ENCODE peak calls at places on chromosome 7, in seven cellular contexts. One of them, this sample, is unnamed.

GRCh38 chr7:112497481-112497880 is 16.7 kb downstream of the LSMEM1 start:
- DNase-seq in AG08395: no peak
- DNase-seq in naive thymus-derived CD8-positive, alpha-beta T cell: no peak
- DNase-seq in T-helper 2 cell: no peak
- DNase-seq in OCI-LY7: no peak
- DNase-seq in astrocyte of the spinal cord: no peak
- DNase-seq in lower lobe of right lung: no peak
- DNase-seq in this sample: no peak

GRCh38 chr7:124652237-124652636 is 113.4 kb downstream of the GPR37 start:
- DNase-seq in naive thymus-derived CD8-positive, alpha-beta T cell: no peak
- DNase-seq in astrocyte of the spinal cord: peak
- DNase-seq in lower lobe of right lung: no peak
- DNase-seq in T-helper 2 cell: no peak
- DNase-seq in OCI-LY7: no peak
- DNase-seq in AG08395: peak
- DNase-seq in this sample: no peak

GRCh38 chr7:150897502-150898474 is 45.5 kb downstream of the AOC1 start:
- DNase-seq in lower lobe of right lung: no peak
- DNase-seq in OCI-LY7: peak
- DNase-seq in AG08395: no peak
- DNase-seq in naive thymus-derived CD8-positive, alpha-beta T cell: no peak
- DNase-seq in astrocyte of the spinal cord: no peak
- DNase-seq in T-helper 2 cell: no peak
- DNase-seq in this sample: peak

GRCh38 chr7:2243483-2243840 is 1.4 kb downstream of the NUDT1 start:
- DNase-seq in T-helper 2 cell: no peak
- DNase-seq in astrocyte of the spinal cord: no peak
- DNase-seq in lower lobe of right lung: no peak
- DNase-seq in AG08395: no peak
- DNase-seq in OCI-LY7: no peak
- DNase-seq in naive thymus-derived CD8-positive, alpha-beta T cell: no peak
- DNase-seq in this sample: no peak

GRCh38 chr7:2405601-2406345 is 2.4 kb downstream of the CHST12 start:
- DNase-seq in lower lobe of right lung: no peak
- DNase-seq in T-helper 2 cell: peak
- DNase-seq in OCI-LY7: peak
- DNase-seq in AG08395: no peak
- DNase-seq in naive thymus-derived CD8-positive, alpha-beta T cell: peak
- DNase-seq in astrocyte of the spinal cord: no peak
- DNase-seq in this sample: peak

GRCh38 chr7:133539016-133539415 is 286.1 kb downstream of the EXOC4 start:
- DNase-seq in lower lobe of right lung: no peak
- DNase-seq in AG08395: peak
- DNase-seq in T-helper 2 cell: no peak
- DNase-seq in astrocyte of the spinal cord: no peak
- DNase-seq in naive thymus-derived CD8-positive, alpha-beta T cell: no peak
- DNase-seq in OCI-LY7: no peak
- DNase-seq in this sample: no peak

GRCh38 chr7:105945848-105946247 is 17.2 kb upstream of the CDHR3 start:
- DNase-seq in naive thymus-derived CD8-positive, alpha-beta T cell: no peak
- DNase-seq in lower lobe of right lung: no peak
- DNase-seq in T-helper 2 cell: no peak
- DNase-seq in astrocyte of the spinal cord: no peak
- DNase-seq in OCI-LY7: no peak
- DNase-seq in AG08395: no peak
- DNase-seq in this sample: no peak

GRCh38 chr7:81158189-81158588 is 239.3 kb upstream of the SEMA3C start:
- DNase-seq in astrocyte of the spinal cord: peak
- DNase-seq in OCI-LY7: no peak
- DNase-seq in AG08395: no peak
- DNase-seq in naive thymus-derived CD8-positive, alpha-beta T cell: no peak
- DNase-seq in lower lobe of right lung: no peak
- DNase-seq in T-helper 2 cell: no peak
- DNase-seq in this sample: no peak

GRCh38 chr7:35975851-35976454 is 175.1 kb downstream of the SEPTIN7 start:
- DNase-seq in astrocyte of the spinal cord: peak
- DNase-seq in lower lobe of right lung: no peak
- DNase-seq in OCI-LY7: peak
- DNase-seq in T-helper 2 cell: no peak
- DNase-seq in naive thymus-derived CD8-positive, alpha-beta T cell: peak
- DNase-seq in AG08395: peak
- DNase-seq in this sample: peak

GRCh38 chr7:108291791-108292440 is 161.8 kb upstream of the LAMB4 start:
- DNase-seq in naive thymus-derived CD8-positive, alpha-beta T cell: no peak
- DNase-seq in OCI-LY7: no peak
- DNase-seq in lower lobe of right lung: no peak
- DNase-seq in astrocyte of the spinal cord: no peak
- DNase-seq in T-helper 2 cell: no peak
- DNase-seq in AG08395: no peak
- DNase-seq in this sample: no peak

GRCh38 chr7:44540592-44541027 is 520 bp downstream of the NPC1L1 start:
- DNase-seq in T-helper 2 cell: no peak
- DNase-seq in lower lobe of right lung: no peak
- DNase-seq in OCI-LY7: no peak
- DNase-seq in astrocyte of the spinal cord: no peak
- DNase-seq in AG08395: no peak
- DNase-seq in naive thymus-derived CD8-positive, alpha-beta T cell: no peak
- DNase-seq in this sample: no peak

GRCh38 chr7:2112261-2113203 is 120.2 kb downstream of the MAD1L1 start:
- DNase-seq in T-helper 2 cell: no peak
- DNase-seq in lower lobe of right lung: no peak
- DNase-seq in OCI-LY7: no peak
- DNase-seq in AG08395: no peak
- DNase-seq in naive thymus-derived CD8-positive, alpha-beta T cell: no peak
- DNase-seq in astrocyte of the spinal cord: no peak
- DNase-seq in this sample: no peak

GRCh38 chr7:103446046-103446520 is at the start of gene SLC26A5:
- DNase-seq in naive thymus-derived CD8-positive, alpha-beta T cell: no peak
- DNase-seq in lower lobe of right lung: peak
- DNase-seq in T-helper 2 cell: no peak
- DNase-seq in OCI-LY7: no peak
- DNase-seq in AG08395: no peak
- DNase-seq in astrocyte of the spinal cord: no peak
- DNase-seq in this sample: peak

GRCh38 chr7:96495751-96496216 is 173.9 kb upstream of the SLC25A13 start:
- DNase-seq in astrocyte of the spinal cord: no peak
- DNase-seq in OCI-LY7: no peak
- DNase-seq in T-helper 2 cell: no peak
- DNase-seq in naive thymus-derived CD8-positive, alpha-beta T cell: no peak
- DNase-seq in lower lobe of right lung: no peak
- DNase-seq in AG08395: no peak
- DNase-seq in this sample: no peak

GRCh38 chr7:194257-194995 is 2.1 kb downstream of the FAM20C start:
- DNase-seq in AG08395: peak
- DNase-seq in OCI-LY7: no peak
- DNase-seq in naive thymus-derived CD8-positive, alpha-beta T cell: no peak
- DNase-seq in astrocyte of the spinal cord: peak
- DNase-seq in T-helper 2 cell: no peak
- DNase-seq in lower lobe of right lung: no peak
- DNase-seq in this sample: no peak

GRCh38 chr7:18558910-18559309 is 63.4 kb downstream of the HDAC9 start:
- DNase-seq in lower lobe of right lung: no peak
- DNase-seq in naive thymus-derived CD8-positive, alpha-beta T cell: no peak
- DNase-seq in AG08395: no peak
- DNase-seq in astrocyte of the spinal cord: no peak
- DNase-seq in T-helper 2 cell: no peak
- DNase-seq in OCI-LY7: no peak
- DNase-seq in this sample: no peak

GRCh38 chr7:131538791-131539179 is 17.6 kb downstream of the PODXL start:
- DNase-seq in naive thymus-derived CD8-positive, alpha-beta T cell: no peak
- DNase-seq in OCI-LY7: no peak
- DNase-seq in T-helper 2 cell: no peak
- DNase-seq in AG08395: peak
- DNase-seq in lower lobe of right lung: no peak
- DNase-seq in astrocyte of the spinal cord: no peak
- DNase-seq in this sample: no peak

GRCh38 chr7:149820622-149821190 is 17.5 kb upstream of the ZNF862 start:
- DNase-seq in naive thymus-derived CD8-positive, alpha-beta T cell: no peak
- DNase-seq in AG08395: no peak
- DNase-seq in T-helper 2 cell: no peak
- DNase-seq in lower lobe of right lung: peak
- DNase-seq in OCI-LY7: no peak
- DNase-seq in astrocyte of the spinal cord: no peak
- DNase-seq in this sample: no peak

GRCh38 chr7:33157781-33158180 is 28.4 kb downstream of the BBS9 start:
- DNase-seq in T-helper 2 cell: no peak
- DNase-seq in AG08395: no peak
- DNase-seq in naive thymus-derived CD8-positive, alpha-beta T cell: no peak
- DNase-seq in astrocyte of the spinal cord: no peak
- DNase-seq in lower lobe of right lung: no peak
- DNase-seq in OCI-LY7: no peak
- DNase-seq in this sample: no peak

GRCh38 chr7:158546626-158547025 is 41.0 kb downstream of the PTPRN2 start:
- DNase-seq in T-helper 2 cell: no peak
- DNase-seq in naive thymus-derived CD8-positive, alpha-beta T cell: no peak
- DNase-seq in AG08395: no peak
- DNase-seq in OCI-LY7: no peak
- DNase-seq in lower lobe of right lung: no peak
- DNase-seq in astrocyte of the spinal cord: no peak
- DNase-seq in this sample: no peak

GRCh38 chr7:16409777-16410176 is 11.6 kb downstream of the CRPPA start:
- DNase-seq in T-helper 2 cell: no peak
- DNase-seq in lower lobe of right lung: no peak
- DNase-seq in astrocyte of the spinal cord: no peak
- DNase-seq in AG08395: no peak
- DNase-seq in naive thymus-derived CD8-positive, alpha-beta T cell: no peak
- DNase-seq in OCI-LY7: no peak
- DNase-seq in this sample: no peak

GRCh38 chr7:33604015-33604414 is 301.3 kb upstream of the BMPER start:
- DNase-seq in OCI-LY7: no peak
- DNase-seq in lower lobe of right lung: no peak
- DNase-seq in naive thymus-derived CD8-positive, alpha-beta T cell: no peak
- DNase-seq in T-helper 2 cell: no peak
- DNase-seq in astrocyte of the spinal cord: no peak
- DNase-seq in AG08395: no peak
- DNase-seq in this sample: no peak